ENCODE peak calls at places on chromosomes 13 and 19, in seven cellular contexts. P is tibial nerve; X is psoas muscle; F is A549; B is neural progenitor cell; V is CD4-positive, alpha-beta T cell; Q is mammary epithelial cell. W is an unnamed sample.

GRCh38 chr13:98390086-98390697 is 186.7 kb downstream of the STK24 start:
- DNase-seq in V (no peak), B (no peak), X (no peak), Q (no peak), P (no peak), F (no peak), W (no peak)

GRCh38 chr13:45807520-45808099 is 43.9 kb downstream of the SIAH3 start:
- DNase-seq in X (no peak), V (no peak), B (peak; percentile 62), P (peak; percentile 16), F (peak; percentile 43), Q (peak; percentile 61), W (no peak)

GRCh38 chr19:1360818-1361461 is 22.8 kb upstream of the NDUFS7 start:
- DNase-seq in V (no peak), B (peak; percentile 75), X (peak; percentile 76), Q (peak; percentile 26), P (peak; percentile 42), F (no peak), W (no peak)

GRCh38 chr13:49997935-49998334 is 1.1 kb downstream of the TRIM13 start:
- DNase-seq in Q (no peak), P (no peak), B (no peak), F (no peak), V (no peak), X (no peak), W (no peak)

GRCh38 chr19:11399667-11400066 is 15.6 kb upstream of the EPOR start:
- DNase-seq in B (no peak), F (no peak), X (no peak), P (no peak), V (no peak), Q (no peak), W (no peak)

GRCh38 chr19:29533578-29534544 is 8.1 kb downstream of the VSTM2B start:
- DNase-seq in B (no peak), P (no peak), V (no peak), Q (no peak), X (no peak), F (no peak), W (no peak)

GRCh38 chr13:78595819-78596700 is 7.3 kb downstream of the POU4F1 start:
- DNase-seq in Q (no peak), B (peak; percentile 81), V (no peak), P (no peak), X (no peak), F (peak; percentile 23), W (no peak)

GRCh38 chr13:56198350-56198749 is 942.4 kb upstream of the PRR20A start:
- DNase-seq in V (no peak), P (no peak), B (no peak), X (no peak), Q (no peak), F (no peak), W (no peak)

GRCh38 chr19:42816901-42817300 is 51.4 kb upstream of the PSG8 start:
- DNase-seq in X (no peak), B (no peak), F (no peak), V (no peak), Q (no peak), P (no peak), W (no peak)

GRCh38 chr13:41905600-41906254 is 55.2 kb downstream of the VWA8 start:
- DNase-seq in B (peak; percentile 35), P (no peak), F (peak; percentile 25), Q (peak; percentile 45), X (no peak), V (no peak), W (no peak)

GRCh38 chr19:56612737-56613136 is 17.6 kb downstream of the ZNF71 start:
- DNase-seq in P (no peak), B (no peak), V (no peak), X (no peak), F (no peak), Q (no peak), W (no peak)

GRCh38 chr13:96904232-96904631 is 90.0 kb downstream of the OXGR1 start:
- DNase-seq in F (no peak), B (no peak), Q (no peak), V (no peak), P (no peak), X (no peak), W (no peak)

GRCh38 chr19:57351867-57352266 is 796 bp downstream of the ZNF304 start:
- DNase-seq in X (no peak), V (no peak), F (no peak), P (no peak), B (peak; percentile 6), Q (peak; percentile 16), W (no peak)

GRCh38 chr13:39676315-39676876 is 20.9 kb downstream of the COG6 start:
- DNase-seq in B (peak; percentile 57), V (peak; percentile 5), X (no peak), P (peak; percentile 73), F (peak; percentile 0), Q (peak; percentile 21), W (no peak)

GRCh38 chr13:30983431-30983830 is 51.0 kb downstream of the TEX26 start:
- DNase-seq in F (no peak), B (peak; percentile 55), P (no peak), Q (no peak), V (no peak), X (no peak), W (no peak)

GRCh38 chr13:30984620-30985019 is 52.2 kb downstream of the TEX26 start:
- DNase-seq in P (no peak), X (no peak), V (no peak), Q (no peak), B (no peak), F (no peak), W (no peak)

GRCh38 chr13:30985637-30986205 is 53.3 kb downstream of the TEX26 start:
- DNase-seq in Q (peak; percentile 19), X (no peak), P (no peak), F (no peak), V (no peak), B (no peak), W (no peak)

GRCh38 chr13:30982911-30983310 is 50.5 kb downstream of the TEX26 start:
- DNase-seq in V (no peak), X (no peak), F (no peak), Q (no peak), B (no peak), P (no peak), W (no peak)

GRCh38 chr13:30982506-30982905 is 50.0 kb downstream of the TEX26 start:
- DNase-seq in F (no peak), Q (no peak), B (no peak), V (no peak), P (no peak), X (no peak), W (no peak)
- H3K27ac ChIP-seq in F (no peak overlapping the region), Q (no peak overlapping the region), B (no peak overlapping the region), V (no peak overlapping the region), P (no peak overlapping the region), X (no peak overlapping the region), W (no peak overlapping the region)

DNA sequence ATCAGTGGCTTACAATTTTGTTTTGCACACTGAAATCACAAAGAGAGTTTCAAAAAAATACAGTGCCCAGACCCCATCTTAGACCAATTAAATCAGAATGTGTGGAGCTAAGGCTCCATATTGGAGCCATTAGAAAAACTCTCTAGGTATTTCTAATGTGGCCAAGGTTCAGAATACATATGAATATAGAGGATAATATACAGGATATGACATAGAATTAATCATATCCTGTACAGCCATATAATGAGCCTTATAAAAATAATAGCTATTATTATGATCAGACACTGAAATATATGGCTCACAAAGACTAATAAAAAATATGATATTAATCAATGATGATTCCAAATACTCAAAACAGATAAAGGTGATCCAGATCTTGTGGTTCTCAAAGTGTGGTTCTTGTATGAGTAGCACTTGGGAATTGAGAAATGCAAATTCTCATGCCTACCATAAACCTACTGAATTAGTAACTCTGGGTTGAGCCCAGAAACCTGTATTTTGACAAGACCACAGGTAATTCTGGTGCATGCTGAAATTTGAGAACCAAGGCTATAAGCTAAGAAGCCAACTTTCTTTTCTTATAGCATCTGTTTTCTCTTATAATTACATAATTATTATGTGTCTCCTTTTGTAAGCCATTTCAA is 408.0 kb downstream of the DIAPH3 start:
- DNase-seq in V (no peak), X (no peak), Q (peak; percentile 72), F (no peak), P (no peak), B (no peak), W (no peak)
- H3K27ac ChIP-seq in V (no peak overlapping the region), X (no peak overlapping the region), Q (peak overlapping the region; percentile 51), F (no peak overlapping the region), P (no peak overlapping the region), B (no peak overlapping the region), W (peak overlapping the region; percentile 78)

GRCh38 chr19:15253513-15253912 is 21.3 kb upstream of the EPHX3 start:
- DNase-seq in B (no peak), V (no peak), F (no peak), Q (no peak), P (no peak), X (no peak), W (no peak)
- H3K27ac ChIP-seq in B (no peak overlapping the region), V (no peak overlapping the region), F (no peak overlapping the region), Q (no peak overlapping the region), P (peak overlapping the region; percentile 0), X (peak overlapping the region; percentile 91), W (no peak overlapping the region)

DNA sequence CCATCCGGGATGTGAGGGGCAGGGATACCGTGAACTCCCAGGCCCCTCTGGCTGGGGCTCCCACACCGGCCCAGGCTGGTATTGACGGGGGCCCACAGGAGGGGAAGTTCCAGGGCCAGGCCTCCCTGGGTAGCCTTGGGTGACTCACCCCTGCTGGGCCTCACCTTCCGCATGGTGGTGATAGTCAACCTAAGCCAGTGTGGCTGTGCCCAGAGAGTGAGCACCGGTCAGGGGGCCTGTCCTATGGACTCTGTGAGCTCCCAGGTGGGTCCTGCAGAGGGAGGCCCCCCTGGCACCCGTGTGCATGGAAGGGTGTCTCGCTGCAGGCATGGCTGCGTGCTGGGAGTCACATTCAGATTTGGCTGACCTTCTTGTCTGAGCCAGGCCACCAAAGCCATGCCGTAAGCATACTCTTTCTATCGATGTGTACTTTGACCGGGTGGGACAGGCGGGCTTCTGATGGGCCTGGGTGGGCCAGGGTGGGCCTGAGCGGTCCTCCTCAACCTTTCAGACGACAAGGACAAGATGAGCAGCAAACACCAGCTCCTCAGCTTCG is 27.6 kb downstream of the DHX34 start:
- DNase-seq in X (no peak), Q (no peak), F (no peak), B (no peak), P (no peak), V (no peak), W (no peak)
- H3K27ac ChIP-seq in X (no peak overlapping the region), Q (no peak overlapping the region), F (no peak overlapping the region), B (no peak overlapping the region), P (no peak overlapping the region), V (no peak overlapping the region), W (no peak overlapping the region)

W was measured in epithelial cell of prostate.